ENCODE peak calls at places on chromosomes 5 and 9, in nine cellular contexts. X is endothelial cell; K is CD4-positive, alpha-beta T cell; D is upper lobe of right lung; A is OCI-LY7; G is cardiac fibroblast; O is GM12865; Y is IMR-90; N is psoas muscle. F is an unnamed sample.

GRCh38 chr5:138694146-138694545 is 59.1 kb upstream of the CTNNA1 start:
- DNase-seq in X (no peak), K (no peak), D (no peak), A (no peak), G (no peak), O (no peak), Y (no peak), N (no peak), F (no peak)

GRCh38 chr9:72365525-72366256 is 683 bp upstream of the ZFAND5 start:
- DNase-seq in X (peak), K (peak), D (peak), A (peak), G (peak), O (peak), Y (peak), N (peak), F (peak)

GRCh38 chr5:96220610-96221390 is 212.2 kb downstream of the PCSK1 start:
- DNase-seq in X (no peak), K (no peak), D (no peak), A (no peak), G (peak), O (peak), Y (peak), N (no peak), F (no peak)

GRCh38 chr5:32251864-32252458 is 60.8 kb downstream of the MTMR12 start:
- DNase-seq in X (no peak), K (no peak), D (no peak), A (no peak), G (no peak), O (no peak), Y (no peak), N (no peak), F (no peak)

GRCh38 chr9:135992486-135993408 is 31.6 kb upstream of the UBAC1 start:
- DNase-seq in X (peak), K (peak), D (peak), A (peak), G (peak), O (peak), Y (peak), N (peak), F (no peak)

GRCh38 chr9:136821333-136822031 is 13.7 kb downstream of the RABL6 start:
- DNase-seq in X (peak), K (no peak), D (no peak), A (no peak), G (peak), O (no peak), Y (no peak), N (no peak), F (no peak)

GRCh38 chr5:135127604-135128240 is 93.7 kb upstream of the PITX1 start:
- DNase-seq in X (no peak), K (no peak), D (no peak), A (no peak), G (peak), O (no peak), Y (peak), N (no peak), F (no peak)

GRCh38 chr5:135031146-135031812 is 2.7 kb downstream of the PITX1 start:
- DNase-seq in X (no peak), K (no peak), D (no peak), A (no peak), G (no peak), O (peak), Y (peak), N (no peak), F (no peak)

GRCh38 chr5:155746340-155747038 is 580.5 kb upstream of the SGCD start:
- DNase-seq in X (no peak), K (no peak), D (no peak), A (no peak), G (no peak), O (no peak), Y (no peak), N (no peak), F (no peak)

GRCh38 chr5:7868427-7868772 is 431 bp downstream of the FASTKD3 start:
- DNase-seq in X (no peak), K (no peak), D (no peak), A (no peak), G (peak), O (no peak), Y (no peak), N (no peak), F (no peak)

GRCh38 chr5:129770034-129770433 is 22.1 kb downstream of the MINAR2 start:
- DNase-seq in X (no peak), K (no peak), D (no peak), A (no peak), G (no peak), O (no peak), Y (no peak), N (no peak), F (no peak)

GRCh38 chr9:94490465-94490864 is 64.4 kb upstream of the PCAT7 start:
- DNase-seq in X (peak), K (no peak), D (no peak), A (no peak), G (peak), O (no peak), Y (peak), N (no peak), F (no peak)

GRCh38 chr9:128636556-128637530 is 19.8 kb downstream of the DYNC2I2 start:
- DNase-seq in X (no peak), K (no peak), D (no peak), A (no peak), G (no peak), O (no peak), Y (no peak), N (peak), F (peak)

GRCh38 chr5:133480866-133481265 is 131.5 kb downstream of the FSTL4 start:
- DNase-seq in X (no peak), K (no peak), D (no peak), A (no peak), G (no peak), O (no peak), Y (no peak), N (no peak), F (no peak)

GRCh38 chr9:10265102-10265708 is 347.6 kb downstream of the PTPRD start:
- DNase-seq in X (no peak), K (no peak), D (no peak), A (no peak), G (peak), O (no peak), Y (peak), N (no peak), F (no peak)

GRCh38 chr9:110125763-110126351 is 82.1 kb downstream of the C9orf152 start:
- DNase-seq in X (no peak), K (no peak), D (no peak), A (peak), G (no peak), O (no peak), Y (peak), N (no peak), F (no peak)

GRCh38 chr5:139652788-139653241 is 4.7 kb downstream of the CXXC5 start:
- DNase-seq in X (no peak), K (no peak), D (no peak), A (peak), G (peak), O (peak), Y (no peak), N (no peak), F (no peak)

GRCh38 chr5:164439799-164440198 is 934.4 kb downstream of the MAT2B start:
- DNase-seq in X (no peak), K (no peak), D (no peak), A (no peak), G (no peak), O (no peak), Y (no peak), N (no peak), F (no peak)

GRCh38 chr9:109751253-109751652 is 28.7 kb upstream of the PALM2AKAP2 start:
- DNase-seq in X (no peak), K (no peak), D (no peak), A (no peak), G (no peak), O (no peak), Y (peak), N (no peak), F (no peak)

GRCh38 chr5:177472460-177473441 is 683 bp downstream of the DBN1 start:
- DNase-seq in X (peak), K (peak), D (peak), A (peak), G (no peak), O (peak), Y (no peak), N (peak), F (no peak)

GRCh38 chr9:2833096-2833495 is 10.8 kb downstream of the PUM3 start:
- DNase-seq in X (no peak), K (no peak), D (no peak), A (no peak), G (no peak), O (no peak), Y (no peak), N (no peak), F (no peak)

GRCh38 chr9:2838984-2839367 is 4.9 kb downstream of the PUM3 start:
- DNase-seq in X (no peak), K (no peak), D (no peak), A (no peak), G (no peak), O (no peak), Y (no peak), N (no peak), F (no peak)

GRCh38 chr9:2838356-2838983 is 5.4 kb downstream of the PUM3 start:
- DNase-seq in X (no peak), K (no peak), D (no peak), A (no peak), G (peak), O (no peak), Y (peak), N (no peak), F (no peak)

DNA sequence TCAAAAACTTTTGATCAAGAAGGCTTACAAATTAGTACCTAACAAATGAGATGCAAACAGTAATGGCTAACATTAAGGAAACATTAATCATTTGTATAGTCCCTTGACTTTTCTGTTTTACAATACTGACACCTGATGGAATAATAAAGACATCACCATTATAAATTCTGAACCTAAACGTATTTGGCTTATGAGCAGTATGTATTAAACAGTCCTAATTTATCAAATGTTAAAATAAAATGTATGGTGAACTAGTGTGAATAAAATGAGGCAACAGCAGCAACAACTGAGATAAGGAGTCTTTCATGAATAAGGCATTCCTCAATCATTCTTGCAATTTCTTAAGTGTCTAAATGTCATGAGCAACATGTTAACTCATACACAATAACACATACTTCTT is 6.0 kb downstream of the PUM3 start:
- DNase-seq in X (no peak), K (no peak), D (no peak), A (no peak), G (peak), O (no peak), Y (peak), N (no peak), F (no peak)
- TF ChIP-seq CTCF in X (no peak), K (peak), D (peak), A (peak), G (peak), O (no peak), Y (peak), N (peak), F (peak)

GRCh38 chr9:69811329-69811989 is 9.2 kb upstream of the CFAP95 start:
- DNase-seq in X (no peak), K (no peak), D (no peak), A (no peak), G (no peak), O (no peak), Y (no peak), N (no peak), F (no peak)

GRCh38 chr9:69805962-69806633 is 14.5 kb upstream of the CFAP95 start:
- DNase-seq in X (no peak), K (no peak), D (no peak), A (no peak), G (no peak), O (no peak), Y (no peak), N (no peak), F (no peak)

GRCh38 chr9:69812068-69813000 is 8.3 kb upstream of the CFAP95 start:
- DNase-seq in X (no peak), K (no peak), D (no peak), A (no peak), G (no peak), O (no peak), Y (no peak), N (no peak), F (no peak)

GRCh38 chr9:69806642-69807041 is 14.0 kb upstream of the CFAP95 start:
- DNase-seq in X (no peak), K (no peak), D (no peak), A (no peak), G (no peak), O (no peak), Y (no peak), N (no peak), F (no peak)

DNA sequence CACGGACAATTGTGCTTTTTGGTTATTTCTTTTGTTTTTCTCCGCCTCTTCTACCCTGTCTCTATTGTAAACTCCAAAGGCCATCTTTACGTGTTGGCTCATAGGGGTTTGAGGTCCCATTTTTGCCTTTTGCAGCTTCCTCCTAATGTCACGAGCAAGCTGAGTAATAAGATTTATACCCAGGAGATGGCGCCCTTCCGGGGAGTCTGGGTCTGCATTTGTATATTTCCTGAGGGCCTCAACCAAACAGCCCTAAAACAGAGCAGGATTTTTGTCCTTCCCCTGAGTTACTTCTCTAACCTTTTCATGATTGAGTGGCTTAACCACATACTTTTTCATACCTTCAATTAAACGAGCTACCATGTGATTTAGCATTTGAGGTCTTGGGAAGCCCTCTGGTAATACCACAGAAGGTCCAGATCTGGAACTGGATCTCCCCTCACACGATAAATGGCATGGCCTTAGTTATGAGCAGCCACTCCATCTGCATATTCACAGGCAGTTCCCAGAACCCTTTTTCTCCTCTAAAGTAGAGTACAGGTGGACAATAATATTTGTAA is 11.2 kb upstream of the CFAP95 start:
- DNase-seq in X (peak), K (no peak), D (no peak), A (peak), G (peak), O (peak), Y (peak), N (no peak), F (no peak)
- TF ChIP-seq CTCF in X (peak), K (peak), D (peak), A (peak), G (peak), O (peak), Y (peak), N (no peak), F (peak)

GRCh38 chr5:126301056-126301455 is 122.2 kb upstream of the GRAMD2B start:
- DNase-seq in X (no peak), K (no peak), D (no peak), A (no peak), G (no peak), O (no peak), Y (no peak), N (no peak), F (no peak)

GRCh38 chr5:126300293-126300692 is 122.9 kb upstream of the GRAMD2B start:
- DNase-seq in X (no peak), K (no peak), D (no peak), A (no peak), G (no peak), O (no peak), Y (no peak), N (no peak), F (no peak)
- TF ChIP-seq CTCF in X (no peak), K (no peak), D (no peak), A (peak), G (no peak), O (no peak), Y (peak), N (no peak), F (no peak)

GRCh38 chr5:153629027-153629426 is 138.6 kb downstream of the GRIA1 start:
- DNase-seq in X (peak), K (no peak), D (peak), A (peak), G (peak), O (no peak), Y (peak), N (no peak), F (peak)
- TF ChIP-seq CTCF in X (no peak), K (no peak), D (no peak), A (peak), G (peak), O (no peak), Y (peak), N (no peak), F (peak)

DNA sequence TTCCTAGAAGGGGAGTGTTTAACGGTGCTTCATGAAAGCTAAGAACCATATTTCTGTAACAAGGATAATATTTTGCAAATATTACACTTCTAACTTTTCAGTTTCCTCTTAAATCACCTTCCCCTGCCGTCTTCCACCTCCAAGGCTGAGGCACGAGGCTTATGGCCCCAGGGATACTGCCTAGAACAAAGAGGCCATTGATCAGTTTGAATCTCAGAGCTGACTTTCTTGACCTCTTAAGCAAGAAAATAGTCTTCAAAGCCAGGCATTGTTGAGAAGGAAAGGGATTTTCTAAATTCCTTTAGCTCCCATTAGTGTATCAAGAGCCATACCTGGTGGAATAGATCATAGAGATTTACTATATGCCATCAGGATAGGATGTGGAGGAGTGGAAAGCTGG is 566.2 kb downstream of the BNC2 start:
- DNase-seq in X (no peak), K (no peak), D (no peak), A (no peak), G (no peak), O (no peak), Y (no peak), N (no peak), F (no peak)
- TF ChIP-seq CTCF in X (no peak), K (no peak), D (no peak), A (no peak), G (no peak), O (no peak), Y (no peak), N (no peak), F (no peak)

DNA sequence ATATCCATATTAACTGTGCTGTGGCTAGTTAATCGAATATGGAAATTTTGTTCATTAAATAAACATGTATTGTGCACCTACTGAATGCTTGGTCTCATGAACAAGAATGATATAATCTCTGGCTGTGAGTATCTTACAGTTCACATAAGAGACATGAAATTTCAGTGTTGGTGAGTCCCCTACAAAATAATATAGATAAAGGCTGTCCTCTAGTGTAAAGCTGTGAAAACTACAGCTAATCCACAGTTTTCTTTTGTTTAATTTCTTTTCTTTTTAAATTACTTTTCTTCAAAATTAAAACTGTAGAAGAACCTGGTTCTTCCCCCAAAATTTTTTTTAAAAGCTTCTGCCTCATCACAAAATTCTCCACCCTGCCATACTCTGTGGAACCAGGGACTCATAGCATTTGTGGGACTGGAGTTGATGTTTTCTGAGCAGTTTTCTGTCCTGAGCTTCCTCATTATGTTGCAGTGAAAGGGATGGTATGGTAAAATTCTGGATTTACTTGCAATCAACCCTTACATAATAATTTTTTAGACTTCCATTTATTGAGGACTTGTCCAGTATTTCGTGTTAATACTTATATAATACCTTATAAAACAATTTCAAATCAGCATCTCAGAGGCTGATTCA is 135.0 kb downstream of the STK32A start:
- DNase-seq in X (no peak), K (no peak), D (no peak), A (no peak), G (peak), O (no peak), Y (peak), N (no peak), F (no peak)
- TF ChIP-seq CTCF in X (no peak), K (no peak), D (peak), A (peak), G (peak), O (peak), Y (peak), N (peak), F (peak)

DNA sequence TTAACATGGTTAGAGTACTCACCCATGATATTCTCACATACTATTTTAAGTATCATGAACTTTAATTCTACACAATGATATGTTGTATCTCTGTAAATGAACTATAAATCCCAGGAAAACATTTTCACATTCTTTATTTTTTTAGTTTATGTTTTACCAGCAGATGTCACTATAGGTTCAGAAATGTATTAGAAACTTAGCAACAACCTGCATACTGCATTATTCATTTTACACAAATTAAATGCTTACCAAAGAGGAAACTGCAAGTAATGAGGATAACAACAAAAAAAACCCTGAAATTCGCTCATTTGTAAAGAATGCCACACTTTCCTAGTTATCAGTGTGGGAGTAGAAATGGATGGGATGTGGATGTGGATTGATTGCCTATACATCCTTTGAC is 217.5 kb upstream of the OTULINL start:
- DNase-seq in X (no peak), K (no peak), D (no peak), A (peak), G (no peak), O (no peak), Y (no peak), N (no peak), F (no peak)
- TF ChIP-seq CTCF in X (no peak), K (peak), D (no peak), A (peak), G (no peak), O (no peak), Y (peak), N (no peak), F (peak)

GRCh38 chr5:1437452-1437851 is 7.8 kb downstream of the SLC6A3 start:
- DNase-seq in X (no peak), K (no peak), D (no peak), A (no peak), G (peak), O (no peak), Y (peak), N (no peak), F (peak)
- TF ChIP-seq CTCF in X (no peak), K (no peak), D (no peak), A (no peak), G (peak), O (no peak), Y (no peak), N (no peak), F (no peak)

GRCh38 chr9:112887377-112887776 is 3.3 kb downstream of the SLC46A2 start:
- DNase-seq in X (peak), K (no peak), D (no peak), A (peak), G (no peak), O (peak), Y (no peak), N (no peak), F (no peak)
- TF ChIP-seq CTCF in X (no peak), K (no peak), D (peak), A (peak), G (peak), O (peak), Y (peak), N (no peak), F (no peak)

DNA sequence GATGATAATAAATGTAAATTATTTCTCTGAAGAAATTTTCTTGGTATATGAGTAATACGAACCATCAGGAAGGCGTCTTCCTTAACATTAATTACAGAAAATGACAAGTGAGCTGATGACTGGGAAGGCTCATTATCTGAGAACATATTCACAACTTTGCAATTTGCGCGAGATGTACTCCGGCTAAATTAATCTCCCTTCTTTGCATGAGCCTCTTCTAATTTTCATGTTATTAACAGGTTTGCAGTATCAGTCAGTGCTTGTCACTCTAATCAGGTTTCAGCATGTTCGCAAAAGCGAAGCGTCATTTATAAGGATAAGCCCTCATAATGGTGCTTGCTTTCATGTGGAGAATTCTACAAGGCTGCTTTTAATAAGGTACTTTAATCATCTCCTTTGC is 218.9 kb upstream of the MVB12B start:
- DNase-seq in X (no peak), K (no peak), D (no peak), A (no peak), G (no peak), O (no peak), Y (no peak), N (no peak), F (no peak)
- TF ChIP-seq CTCF in X (no peak), K (no peak), D (no peak), A (no peak), G (no peak), O (no peak), Y (no peak), N (no peak), F (no peak)